ENCODE peak calls at places on chromosomes 16 and 17, in four cellular contexts. One of them, this sample, is unnamed.

GRCh38 chr17:48113201-48113676 is 5.7 kb downstream of the SNX11 start:
- DNase-seq in BJ: no peak
- DNase-seq in sigmoid colon: no peak
- DNase-seq in astrocyte: no peak
- DNase-seq in this sample: no peak

GRCh38 chr17:42159796-42160551 is 5.2 kb upstream of the RAB5C start:
- DNase-seq in sigmoid colon: no peak
- DNase-seq in astrocyte: no peak
- DNase-seq in BJ: no peak
- DNase-seq in this sample: no peak

GRCh38 chr16:1923299-1924034 is 5.3 kb upstream of the HS3ST6 start:
- DNase-seq in sigmoid colon: no peak
- DNase-seq in BJ: peak; percentile 34
- DNase-seq in astrocyte: no peak
- DNase-seq in this sample: no peak

GRCh38 chr17:13597723-13598347 is 3.9 kb downstream of the HS3ST3A1 start:
- DNase-seq in sigmoid colon: no peak
- DNase-seq in BJ: no peak
- DNase-seq in astrocyte: peak; percentile 61
- DNase-seq in this sample: peak; percentile 49

GRCh38 chr17:40366076-40366860 is 1.7 kb upstream of the GJD3 start:
- DNase-seq in sigmoid colon: peak; percentile 50
- DNase-seq in astrocyte: no peak
- DNase-seq in BJ: no peak
- DNase-seq in this sample: no peak

GRCh38 chr16:86497551-86498021 is 12.7 kb upstream of the FOXF1 start:
- DNase-seq in BJ: no peak
- DNase-seq in sigmoid colon: peak; percentile 72
- DNase-seq in astrocyte: no peak
- DNase-seq in this sample: no peak

GRCh38 chr16:79468236-79468635 is 132.3 kb downstream of the MAF start:
- DNase-seq in sigmoid colon: no peak
- DNase-seq in astrocyte: no peak
- DNase-seq in BJ: no peak
- DNase-seq in this sample: no peak

GRCh38 chr17:18314059-18314730 is 599 bp downstream of the TOP3A start:
- DNase-seq in sigmoid colon: no peak
- DNase-seq in BJ: no peak
- DNase-seq in astrocyte: peak; percentile 16
- DNase-seq in this sample: peak; percentile 20

GRCh38 chr16:6081320-6081976 is 983.9 kb upstream of the EEF2KMT start:
- DNase-seq in sigmoid colon: no peak
- DNase-seq in astrocyte: peak; percentile 6
- DNase-seq in BJ: no peak
- DNase-seq in this sample: peak; percentile 1

GRCh38 chr17:17493249-17493985 is 2.8 kb downstream of the RASD1 start:
- DNase-seq in BJ: no peak
- DNase-seq in astrocyte: no peak
- DNase-seq in sigmoid colon: peak; percentile 60
- DNase-seq in this sample: no peak

GRCh38 chr17:43814714-43815113 is 18.2 kb downstream of the MPP3 start:
- DNase-seq in astrocyte: peak; percentile 69
- DNase-seq in sigmoid colon: no peak
- DNase-seq in BJ: peak; percentile 53
- DNase-seq in this sample: peak; percentile 73

GRCh38 chr17:57954421-57955182 is 610 bp downstream of the CUEDC1 start:
- DNase-seq in astrocyte: no peak
- DNase-seq in sigmoid colon: peak; percentile 93
- DNase-seq in BJ: no peak
- DNase-seq in this sample: no peak

GRCh38 chr16:1981398-1981836 is at the start of gene NOXO1:
- DNase-seq in astrocyte: no peak
- DNase-seq in sigmoid colon: no peak
- DNase-seq in BJ: no peak
- DNase-seq in this sample: no peak

GRCh38 chr16:70493863-70494770 is 29.2 kb downstream of the COG4 start:
- DNase-seq in BJ: no peak
- DNase-seq in astrocyte: no peak
- DNase-seq in sigmoid colon: no peak
- DNase-seq in this sample: no peak

DNA sequence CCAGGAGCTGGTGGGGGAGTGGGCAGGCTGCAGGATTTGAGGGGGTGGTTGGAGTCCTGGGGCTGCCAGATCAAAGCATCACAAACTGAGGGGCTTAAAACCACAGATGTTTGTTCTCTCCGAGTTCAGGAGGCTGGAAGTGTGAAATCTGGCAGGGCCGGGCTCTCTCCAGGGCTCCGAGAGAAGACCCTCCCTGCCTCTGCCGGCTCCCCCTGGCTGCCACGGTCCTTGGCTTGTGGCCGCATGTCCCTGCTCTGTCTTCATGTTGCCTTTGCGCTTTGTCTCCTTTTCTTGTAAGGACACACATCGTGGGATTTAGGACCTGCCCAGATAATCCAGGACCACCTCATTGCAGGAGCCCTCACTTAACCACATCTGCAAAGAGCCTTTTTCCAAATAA is 139.8 kb upstream of the GSE1 start:
- DNase-seq in sigmoid colon: no peak
- DNase-seq in BJ: no peak
- DNase-seq in astrocyte: no peak
- DNase-seq in this sample: no peak
- TF ChIP-seq CTCF in sigmoid colon: no peak
- TF ChIP-seq CTCF in BJ: peak; percentile 1
- TF ChIP-seq CTCF in astrocyte: no peak
- TF ChIP-seq CTCF in this sample: no peak

GRCh38 chr16:83994087-83994486 is 26.0 kb downstream of the NECAB2 start:
- DNase-seq in astrocyte: peak; percentile 84
- DNase-seq in BJ: peak; percentile 41
- DNase-seq in sigmoid colon: no peak
- DNase-seq in this sample: peak; percentile 94

GRCh38 chr16:83995756-83996155 is 27.7 kb downstream of the NECAB2 start:
- DNase-seq in sigmoid colon: no peak
- DNase-seq in BJ: no peak
- DNase-seq in astrocyte: no peak
- DNase-seq in this sample: peak; percentile 34

GRCh38 chr16:83990492-83990891 is 22.4 kb downstream of the NECAB2 start:
- DNase-seq in BJ: no peak
- DNase-seq in sigmoid colon: no peak
- DNase-seq in astrocyte: no peak
- DNase-seq in this sample: no peak

GRCh38 chr16:83994703-83995102 is 26.7 kb downstream of the NECAB2 start:
- DNase-seq in BJ: no peak
- DNase-seq in astrocyte: no peak
- DNase-seq in sigmoid colon: no peak
- DNase-seq in this sample: no peak

GRCh38 chr16:83992624-83993023 is 24.6 kb downstream of the NECAB2 start:
- DNase-seq in sigmoid colon: no peak
- DNase-seq in BJ: peak; percentile 4
- DNase-seq in astrocyte: peak; percentile 77
- DNase-seq in this sample: peak; percentile 21
- H3K27me3 ChIP-seq in sigmoid colon: no peaks in the 10 kb centered on the region
- H3K27me3 ChIP-seq in BJ: peaks cover 11% of the 10 kb centered on the region
- H3K27me3 ChIP-seq in astrocyte: peaks cover 28% of the 10 kb centered on the region
- H3K27me3 ChIP-seq in this sample: peaks cover 7% of the 10 kb centered on the region

DNA sequence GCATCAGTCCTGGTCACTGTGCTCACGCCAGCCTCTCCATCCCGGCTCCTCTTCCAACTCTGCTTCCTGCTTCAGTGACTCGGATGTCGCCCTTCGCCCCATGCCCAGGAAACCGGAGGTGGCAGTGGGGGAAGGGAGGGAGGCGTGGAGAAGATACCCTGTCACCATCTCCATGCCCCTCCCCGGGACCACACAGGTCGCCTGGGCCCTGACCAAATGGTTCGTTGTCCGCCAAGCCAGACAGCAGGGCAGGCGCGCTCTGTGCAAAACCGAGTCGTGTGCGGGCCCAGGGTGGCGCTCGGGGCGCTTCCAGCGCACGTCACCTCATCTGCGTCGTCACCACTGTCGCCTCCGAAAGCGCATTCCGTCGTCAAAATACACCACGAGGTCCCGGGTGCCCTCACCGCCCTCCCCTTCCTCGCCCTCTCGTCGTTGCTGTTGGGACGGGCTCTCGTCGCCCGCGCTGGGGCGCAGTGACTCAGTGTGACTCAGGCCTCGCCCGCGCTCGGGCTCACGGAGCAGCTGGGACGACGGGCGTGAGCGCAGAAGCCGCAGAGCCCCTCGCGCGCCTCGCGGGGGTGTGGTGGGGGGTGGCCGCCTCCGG is 39.2 kb downstream of the ZNF778 start:
- DNase-seq in BJ: no peak
- DNase-seq in astrocyte: peak; percentile 32
- DNase-seq in sigmoid colon: peak; percentile 75
- DNase-seq in this sample: peak; percentile 35
- H3K4me3 ChIP-seq in BJ: peak overlapping the region; percentile 43
- H3K4me3 ChIP-seq in astrocyte: peak overlapping the region; percentile 51
- H3K4me3 ChIP-seq in sigmoid colon: peak overlapping the region; percentile 3
- H3K4me3 ChIP-seq in this sample: no peak overlapping the region

GRCh38 chr17:4116516-4116915 is 26.3 kb downstream of the ZZEF1 start:
- DNase-seq in BJ: no peak
- DNase-seq in sigmoid colon: no peak
- DNase-seq in astrocyte: no peak
- DNase-seq in this sample: no peak
- TF ChIP-seq CTCF in BJ: no peak
- TF ChIP-seq CTCF in sigmoid colon: no peak
- TF ChIP-seq CTCF in astrocyte: no peak
- TF ChIP-seq CTCF in this sample: no peak

GRCh38 chr17:77068915-77069314 is 71.9 kb upstream of the SEC14L1 start:
- DNase-seq in sigmoid colon: no peak
- DNase-seq in astrocyte: no peak
- DNase-seq in BJ: no peak
- DNase-seq in this sample: peak; percentile 54
- H3K27me3 ChIP-seq in sigmoid colon: no peaks in the 10 kb centered on the region
- H3K27me3 ChIP-seq in astrocyte: peaks cover 21% of the 10 kb centered on the region
- H3K27me3 ChIP-seq in BJ: peaks cover 24% of the 10 kb centered on the region
- H3K27me3 ChIP-seq in this sample: peaks cover 3% of the 10 kb centered on the region

DNA sequence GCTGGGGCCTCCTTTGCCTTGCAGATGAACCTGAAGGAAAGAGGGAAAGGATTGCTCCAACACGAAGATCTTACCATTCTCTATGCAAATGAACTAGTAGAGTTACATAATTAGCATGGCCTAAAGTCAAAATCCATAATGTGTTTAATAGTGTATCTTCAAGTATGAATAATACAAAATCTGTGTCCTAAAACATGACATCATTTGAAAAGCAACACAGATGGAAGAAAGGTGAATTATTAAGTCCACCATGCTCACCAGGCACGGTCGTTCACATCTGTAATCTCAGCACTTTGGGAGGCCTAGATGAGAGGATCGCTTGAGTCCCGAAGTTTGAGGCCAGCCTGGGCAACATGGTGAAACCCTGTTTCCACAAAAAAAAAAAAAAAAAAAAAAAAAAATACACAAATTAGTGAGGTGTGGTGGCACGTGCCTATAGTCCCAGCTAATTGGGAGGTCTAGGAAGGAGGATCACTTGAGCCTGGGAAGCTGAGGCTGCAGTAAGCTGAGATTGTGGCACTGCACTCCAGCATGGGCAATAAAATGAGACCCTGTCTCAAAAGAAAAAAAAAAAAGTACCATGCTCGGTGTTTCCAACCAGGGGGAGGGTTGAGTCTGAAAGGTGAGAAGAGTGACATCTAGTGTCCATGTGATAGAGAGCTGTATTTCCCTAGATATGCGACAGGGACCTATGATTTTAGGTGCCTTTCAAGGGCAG is 6.4 kb downstream of the VWA3A start:
- DNase-seq in sigmoid colon: no peak
- DNase-seq in BJ: no peak
- DNase-seq in astrocyte: peak; percentile 26
- DNase-seq in this sample: peak; percentile 62
- H3K4me3 ChIP-seq in sigmoid colon: no peak overlapping the region
- H3K4me3 ChIP-seq in BJ: no peak overlapping the region
- H3K4me3 ChIP-seq in astrocyte: no peak overlapping the region
- H3K4me3 ChIP-seq in this sample: no peak overlapping the region

This sample was measured in bronchial epithelial cell.